ENCODE peak calls at places on chromosomes 4 and X, in six cellular contexts. L is mesenchymal stem cell; F is stimulated activated CD4-positive, alpha-beta T cell treated with anti-CD3 and anti-CD28 coated beads, Interleukin-4, amount 100 ng/mL, for 48 hours; J is GM04504; T is CD4-positive, alpha-beta T cell; G is SW480. B is an unnamed sample.

GRCh38 chrX:11533211-11533651 is 132.5 kb downstream of the ARHGAP6 start:
- DNase-seq in L (peak; percentile 77), T (no peak), G (peak; percentile 89), F (no peak), J (peak; percentile 61), B (no peak)

GRCh38 chrX:16712116-16712824 is at the start of gene CTPS2:
- DNase-seq in L (peak; percentile 66), T (peak; percentile 36), F (peak; percentile 33), G (peak; percentile 67), J (no peak), B (peak; percentile 64)

GRCh38 chr4:184762100-184762499 is 28.2 kb upstream of the CENPU start:
- DNase-seq in J (no peak), L (no peak), T (peak; percentile 9), F (no peak), G (no peak), B (no peak)

GRCh38 chrX:41116948-41117347 is 31.7 kb downstream of the USP9X start:
- DNase-seq in F (no peak), G (no peak), L (no peak), T (no peak), J (no peak), B (no peak)

GRCh38 chrX:73577368-73577767 is 14.4 kb downstream of the CHIC1 start:
- DNase-seq in J (peak; percentile 40), G (peak; percentile 86), T (no peak), L (peak; percentile 79), F (no peak), B (no peak)

GRCh38 chr4:142846729-142847606 is 867 bp upstream of the INPP4B start:
- DNase-seq in F (peak; percentile 57), L (peak; percentile 1), J (no peak), T (peak; percentile 70), G (peak; percentile 58), B (peak; percentile 37)

GRCh38 chrX:131821945-131822622 is 201.0 kb upstream of the STK26 start:
- DNase-seq in T (no peak), G (no peak), L (no peak), J (peak; percentile 65), F (no peak), B (no peak)

GRCh38 chr4:6854098-6854744 is 55.4 kb upstream of the TBC1D14 start:
- DNase-seq in G (no peak), J (no peak), F (no peak), L (no peak), T (no peak), B (no peak)